ENCODE peak calls at places on chromosome 19, in eight cellular contexts. Q, O, G, T, C, N, U and R are unnamed samples.

GRCh38 chr19:58033741-58034475 is at the start of gene ZSCAN1:
- DNase-seq in Q (peak; percentile 52), O (no peak), G (peak; percentile 99), T (peak; percentile 41), C (peak; percentile 66), N (peak; percentile 90), U (peak; percentile 90), R (peak; percentile 91)

GRCh38 chr19:46963093-46963734 is 56.4 kb upstream of the NPAS1 start:
- DNase-seq in Q (no peak), O (peak; percentile 41), G (no peak), T (peak; percentile 94), C (no peak), N (no peak), U (no peak), R (no peak)

GRCh38 chr19:1653300-1653628 is 849 bp upstream of the TCF3 start:
- DNase-seq in Q (no peak), O (no peak), G (no peak), T (no peak), C (no peak), N (no peak), U (no peak), R (peak; percentile 61)

GRCh38 chr19:3335431-3336350 is 30.7 kb upstream of the NFIC start:
- DNase-seq in Q (no peak), O (peak; percentile 20), G (no peak), T (peak; percentile 57), C (peak; percentile 74), N (no peak), U (peak; percentile 66), R (peak; percentile 82)

GRCh38 chr19:27777726-27778125 is 1435.2 kb downstream of the UQCRFS1 start:
- DNase-seq in Q (no peak), O (no peak), G (no peak), T (no peak), C (no peak), N (no peak), U (no peak), R (no peak)

GRCh38 chr19:33796164-33797100 is at the start of gene KCTD15:
- DNase-seq in Q (peak; percentile 57), O (peak; percentile 16), G (peak; percentile 92), T (peak; percentile 31), C (peak; percentile 45), N (peak; percentile 84), U (peak; percentile 48), R (peak; percentile 44)

GRCh38 chr19:29634731-29635130 is 28.6 kb downstream of the POP4 start:
- DNase-seq in Q (no peak), O (no peak), G (no peak), T (no peak), C (no peak), N (peak; percentile 7), U (no peak), R (no peak)

GRCh38 chr19:13633109-13633508 is 126.8 kb upstream of the CACNA1A start:
- DNase-seq in Q (no peak), O (peak; percentile 58), G (peak; percentile 64), T (peak; percentile 79), C (peak; percentile 85), N (no peak), U (no peak), R (no peak)

GRCh38 chr19:39908803-39909202 is 25.6 kb downstream of the FCGBP start:
- DNase-seq in Q (no peak), O (no peak), G (no peak), T (no peak), C (no peak), N (peak; percentile 11), U (no peak), R (no peak)

GRCh38 chr19:6481541-6482342 is at the start of gene DENND1C:
- DNase-seq in Q (no peak), O (peak; percentile 35), G (peak; percentile 70), T (no peak), C (peak; percentile 66), N (no peak), U (no peak), R (no peak)

GRCh38 chr19:54674021-54674617 is 11.3 kb downstream of the LILRB4 start:
- DNase-seq in Q (peak; percentile 37), O (peak; percentile 75), G (peak; percentile 55), T (no peak), C (no peak), N (no peak), U (no peak), R (no peak)

GRCh38 chr19:39733841-39734240 is 4.0 kb downstream of the CLC start:
- DNase-seq in Q (no peak), O (no peak), G (no peak), T (no peak), C (no peak), N (no peak), U (no peak), R (no peak)

GRCh38 chr19:43581467-43581866 is 5.9 kb downstream of the PINLYP start:
- DNase-seq in Q (no peak), O (no peak), G (no peak), T (no peak), C (no peak), N (no peak), U (no peak), R (no peak)

GRCh38 chr19:44904426-44904994 is 1.1 kb upstream of the APOE start:
- DNase-seq in Q (no peak), O (no peak), G (peak; percentile 24), T (no peak), C (no peak), N (no peak), U (no peak), R (no peak)

GRCh38 chr19:30253581-30253996 is 118.6 kb upstream of the ZNF536 start:
- DNase-seq in Q (no peak), O (peak; percentile 40), G (peak; percentile 42), T (no peak), C (no peak), N (no peak), U (no peak), R (no peak)

GRCh38 chr19:38224014-38224862 is at the start of gene DPF1:
- DNase-seq in Q (peak; percentile 75), O (peak; percentile 86), G (peak; percentile 93), T (peak; percentile 56), C (peak; percentile 24), N (no peak), U (peak; percentile 45), R (peak; percentile 84)

GRCh38 chr19:14035706-14036105 is 4.1 kb downstream of the IL27RA start:
- DNase-seq in Q (no peak), O (no peak), G (no peak), T (no peak), C (no peak), N (no peak), U (no peak), R (no peak)

GRCh38 chr19:55333870-55334269 is 5.8 kb upstream of the KMT5C start:
- DNase-seq in Q (no peak), O (no peak), G (no peak), T (no peak), C (peak; percentile 88), N (no peak), U (no peak), R (no peak)

GRCh38 chr19:491146-491741 is 5.0 kb upstream of the MADCAM1 start:
- DNase-seq in Q (no peak), O (peak; percentile 28), G (no peak), T (no peak), C (no peak), N (no peak), U (no peak), R (no peak)

GRCh38 chr19:34353546-34353945 is 11.4 kb upstream of the GPI start:
- DNase-seq in Q (no peak), O (no peak), G (no peak), T (no peak), C (no peak), N (no peak), U (no peak), R (no peak)

GRCh38 chr19:38869160-38869835 is 8.8 kb downstream of the RINL start:
- DNase-seq in Q (no peak), O (no peak), G (no peak), T (no peak), C (peak; percentile 57), N (no peak), U (no peak), R (no peak)

GRCh38 chr19:4077800-4078683 is 11.3 kb upstream of the ZBTB7A start:
- DNase-seq in Q (no peak), O (peak; percentile 20), G (no peak), T (no peak), C (peak; percentile 86), N (peak; percentile 87), U (peak; percentile 87), R (no peak)

GRCh38 chr19:6238643-6239281 is 41.0 kb downstream of the MLLT1 start:
- DNase-seq in Q (peak; percentile 23), O (peak; percentile 46), G (no peak), T (peak; percentile 34), C (no peak), N (peak; percentile 83), U (peak; percentile 70), R (no peak)

GRCh38 chr19:40217921-40218890 is at the start of gene TTC9B:
- DNase-seq in Q (no peak), O (no peak), G (peak; percentile 93), T (no peak), C (no peak), N (no peak), U (no peak), R (no peak)

GRCh38 chr19:41442473-41443360 is at the start of gene ERICH4:
- DNase-seq in Q (no peak), O (no peak), G (no peak), T (no peak), C (peak; percentile 6), N (peak; percentile 55), U (no peak), R (no peak)
- H3K4me3 ChIP-seq in Q (no peak within 1 kb of the TSS), O (no peak within 1 kb of the TSS), G (no peak within 1 kb of the TSS), T (no peak within 1 kb of the TSS), C (no peak within 1 kb of the TSS), N (no peak within 1 kb of the TSS), U (no peak within 1 kb of the TSS), R (no peak within 1 kb of the TSS)

DNA sequence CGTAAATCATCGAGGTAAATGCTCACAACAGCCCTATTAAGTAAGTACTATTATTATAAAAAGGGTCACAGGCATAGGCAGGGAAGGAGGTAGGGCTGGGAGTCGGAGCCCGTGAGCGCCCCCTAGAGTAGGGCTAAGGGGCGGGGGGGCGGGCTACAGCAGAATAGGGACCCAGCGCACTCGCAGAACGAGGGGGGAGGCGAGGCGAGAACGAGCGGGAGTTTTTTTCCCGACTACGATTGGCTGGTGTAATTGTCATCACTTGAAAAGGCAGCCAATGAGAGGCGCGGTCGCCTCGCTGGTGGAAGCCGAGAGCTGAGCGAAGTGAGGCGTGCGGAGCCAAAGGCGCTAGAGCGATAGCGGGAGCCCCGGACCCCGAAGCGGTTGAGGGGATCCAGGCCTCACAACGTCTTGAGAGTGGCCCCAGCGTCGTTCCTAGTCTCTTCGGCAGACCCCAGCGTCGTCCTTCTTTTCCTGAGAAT is 24.2 kb downstream of the KEAP1 start:
- DNase-seq in Q (peak; percentile 85), O (peak; percentile 59), G (peak; percentile 92), T (peak; percentile 82), C (peak; percentile 89), N (peak; percentile 96), U (peak; percentile 92), R (peak; percentile 92)
- H3K4me3 ChIP-seq in Q (peak overlapping the region; percentile 13), O (no peak overlapping the region), G (no peak overlapping the region), T (peak overlapping the region; percentile 36), C (peak overlapping the region; percentile 12), N (no peak overlapping the region), U (peak overlapping the region; percentile 72), R (no peak overlapping the region)

GRCh38 chr19:12034196-12034595 is 1.3 kb downstream of the ZNF433 start:
- DNase-seq in Q (no peak), O (peak; percentile 10), G (no peak), T (no peak), C (no peak), N (no peak), U (no peak), R (no peak)
- H3K4me3 ChIP-seq in Q (no peak overlapping the region), O (peak overlapping the region; percentile 89), G (peak overlapping the region; percentile 61), T (peak overlapping the region; percentile 90), C (no peak overlapping the region), N (no peak overlapping the region), U (peak overlapping the region; percentile 78), R (peak overlapping the region; percentile 91)

GRCh38 chr19:53518716-53519115 is 19.2 kb upstream of the ZNF331 start:
- DNase-seq in Q (no peak), O (no peak), G (no peak), T (no peak), C (no peak), N (no peak), U (no peak), R (no peak)
- H3K4me3 ChIP-seq in Q (no peak overlapping the region), O (no peak overlapping the region), G (no peak overlapping the region), T (no peak overlapping the region), C (no peak overlapping the region), N (no peak overlapping the region), U (no peak overlapping the region), R (no peak overlapping the region)